ENCODE peak calls at places on chromosomes 6 and 20, in four cellular contexts. X, D, P and B are unnamed samples.

GRCh38 chr6:157253699-157254098 is 69.6 kb downstream of the TMEM242 start:
- DNase-seq in X (no peak), D (no peak), P (no peak), B (no peak)

GRCh38 chr20:44460795-44461141 is 14.9 kb upstream of the TTPAL start:
- DNase-seq in X (no peak), D (peak; percentile 34), P (no peak), B (no peak)

GRCh38 chr6:73394577-73395354 is at the start of gene DDX43:
- DNase-seq in X (no peak), D (peak; percentile 94), P (peak; percentile 79), B (no peak)

GRCh38 chr20:38298768-38299288 is 5.1 kb upstream of the BPI start:
- DNase-seq in X (peak; percentile 48), D (no peak), P (peak; percentile 75), B (no peak)

GRCh38 chr6:155224031-155224451 is 39.8 kb upstream of the CLDN20 start:
- DNase-seq in X (no peak), D (peak; percentile 91), P (no peak), B (peak; percentile 78)

GRCh38 chr20:5524886-5525285 is 208.1 kb upstream of the PROKR2 start:
- DNase-seq in X (no peak), D (no peak), P (no peak), B (no peak)

GRCh38 chr6:141969201-141969600 is 163.5 kb upstream of the GJE1 start:
- DNase-seq in X (no peak), D (no peak), P (no peak), B (no peak)

GRCh38 chr20:56322661-56323060 is 36.1 kb upstream of the FAM210B start:
- DNase-seq in X (no peak), D (no peak), P (no peak), B (no peak)

GRCh38 chr20:50558483-50558925 is 48.3 kb downstream of the PTPN1 start:
- DNase-seq in X (no peak), D (no peak), P (no peak), B (peak; percentile 76)

GRCh38 chr6:9540534-9541126 is 874.2 kb downstream of the TFAP2A start:
- DNase-seq in X (no peak), D (peak; percentile 58), P (no peak), B (no peak)

GRCh38 chr20:45311589-45312211 is 3.6 kb upstream of the MATN4 start:
- DNase-seq in X (peak; percentile 72), D (peak; percentile 68), P (peak; percentile 61), B (no peak)

GRCh38 chr6:105591053-105591452 is 188.2 kb upstream of the PREP start:
- DNase-seq in X (no peak), D (peak; percentile 86), P (no peak), B (no peak)

GRCh38 chr6:139762587-139763031 is 388.2 kb upstream of the CITED2 start:
- DNase-seq in X (no peak), D (peak; percentile 54), P (no peak), B (peak; percentile 90)

GRCh38 chr6:21219241-21219640 is 374.3 kb upstream of the SOX4 start:
- DNase-seq in X (no peak), D (no peak), P (no peak), B (no peak)

GRCh38 chr20:13930246-13930645 is 60.2 kb downstream of the SEL1L2 start:
- DNase-seq in X (no peak), D (peak; percentile 8), P (no peak), B (no peak)

GRCh38 chr20:51801220-51801991 is 915 bp downstream of the SALL4 start:
- DNase-seq in X (peak; percentile 23), D (no peak), P (no peak), B (no peak)

GRCh38 chr20:10922521-10922920 is 248.7 kb upstream of the JAG1 start:
- DNase-seq in X (no peak), D (no peak), P (no peak), B (no peak)

GRCh38 chr20:44963325-44964215 is 2.7 kb upstream of the STK4 start:
- DNase-seq in X (no peak), D (peak; percentile 45), P (no peak), B (no peak)

GRCh38 chr6:4803343-4803744 is 27.1 kb downstream of the CDYL start:
- DNase-seq in X (no peak), D (no peak), P (no peak), B (no peak)

GRCh38 chr20:6104493-6105188 is 18.2 kb downstream of the FERMT1 start:
- DNase-seq in X (no peak), D (no peak), P (no peak), B (no peak)

GRCh38 chr6:32842021-32842650 is 1.7 kb downstream of the PSMB8 start:
- DNase-seq in X (no peak), D (no peak), P (no peak), B (no peak)

GRCh38 chr6:52244400-52244799 is at the start of gene IL17F:
- DNase-seq in X (no peak), D (no peak), P (no peak), B (no peak)

GRCh38 chr20:4637081-4637797 is 84.5 kb upstream of the PRND start:
- DNase-seq in X (no peak), D (no peak), P (no peak), B (no peak)

GRCh38 chr6:97669191-97669651 is 386.2 kb upstream of the MMS22L start:
- DNase-seq in X (no peak), D (peak; percentile 90), P (peak; percentile 27), B (no peak)

GRCh38 chr20:58702161-58702510 is 9.5 kb downstream of the NPEPL1 start:
- DNase-seq in X (no peak), D (no peak), P (no peak), B (no peak)

GRCh38 chr6:36340671-36341454 is 4.2 kb upstream of the BNIP5 start:
- DNase-seq in X (peak; percentile 85), D (peak; percentile 78), P (peak; percentile 85), B (no peak)

GRCh38 chr6:138226011-138226410 is 7.7 kb upstream of the PBOV1 start:
- DNase-seq in X (no peak), D (no peak), P (no peak), B (no peak)

GRCh38 chr6:54366647-54367327 is 58.5 kb downstream of the TINAG start:
- DNase-seq in X (no peak), D (no peak), P (no peak), B (no peak)

GRCh38 chr6:71585472-71585871 is 296.9 kb downstream of the OGFRL1 start:
- DNase-seq in X (no peak), D (no peak), P (no peak), B (no peak)

GRCh38 chr6:146944077-146944476 is 260.1 kb upstream of the STXBP5 start:
- DNase-seq in X (no peak), D (no peak), P (no peak), B (no peak)

GRCh38 chr6:160960839-160961238 is 30.7 kb upstream of the MAP3K4 start:
- DNase-seq in X (no peak), D (no peak), P (no peak), B (no peak)

GRCh38 chr6:159819932-159820640 is 20.0 kb downstream of the PNLDC1 start:
- DNase-seq in X (no peak), D (no peak), P (no peak), B (no peak)

DNA sequence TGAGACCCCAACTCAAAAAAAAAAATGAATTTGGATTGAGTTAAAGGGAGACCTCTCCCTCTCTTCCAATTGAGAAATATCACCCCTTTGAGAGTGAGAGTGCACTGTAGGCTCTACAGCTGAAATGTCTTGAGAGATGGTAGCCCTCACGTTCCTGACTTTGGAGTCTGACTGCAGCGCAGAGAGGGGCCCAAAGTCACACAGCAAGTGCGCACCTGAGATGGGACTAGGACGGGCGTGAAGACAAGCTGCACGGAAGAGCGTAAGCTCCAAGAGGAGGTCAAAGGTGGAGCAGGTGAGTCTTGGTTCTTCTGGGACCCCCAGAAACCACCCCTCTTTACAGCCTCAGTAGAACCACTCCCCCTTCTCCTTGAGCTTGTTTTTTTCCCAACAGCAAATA is 643 bp downstream of the SLA2 start:
- DNase-seq in X (no peak), D (no peak), P (no peak), B (no peak)
- H3K4me3 ChIP-seq in X (peak overlapping the region; percentile 28), D (no peak overlapping the region), P (peak overlapping the region; percentile 11), B (no peak overlapping the region)

DNA sequence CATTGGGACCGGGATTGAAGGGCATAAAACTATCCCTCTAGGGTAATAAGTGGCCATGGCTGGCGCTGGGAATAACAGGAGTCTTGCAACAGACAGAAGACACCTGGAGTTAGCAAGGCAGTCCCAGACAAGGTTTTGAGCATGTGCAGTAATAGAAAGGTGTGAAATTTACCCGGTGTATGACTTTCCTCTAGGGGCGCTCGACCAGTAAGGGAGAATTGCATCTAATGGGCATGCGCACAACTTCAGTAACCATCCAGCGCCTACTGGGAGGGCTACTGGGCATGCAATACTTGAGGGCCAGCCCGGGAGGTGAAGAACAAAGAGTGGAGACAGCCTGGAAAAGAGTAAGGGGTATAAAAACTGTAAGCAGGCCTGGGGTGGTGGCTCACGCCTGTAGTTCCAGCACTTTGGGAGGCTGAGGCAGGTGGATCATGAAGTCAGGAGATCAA is 32.7 kb downstream of the SERPINB6 start:
- DNase-seq in X (peak; percentile 14), D (no peak), P (no peak), B (no peak)
- TF ChIP-seq CTCF in X (no peak), D (no peak), P (no peak), B (peak; percentile 44)

GRCh38 chr6:45195137-45195536 is 133.0 kb upstream of the RUNX2 start:
- DNase-seq in X (no peak), D (no peak), P (no peak), B (no peak)

GRCh38 chr6:45199554-45199953 is 128.6 kb upstream of the RUNX2 start:
- DNase-seq in X (no peak), D (no peak), P (no peak), B (no peak)

GRCh38 chr6:45196121-45196520 is 132.0 kb upstream of the RUNX2 start:
- DNase-seq in X (no peak), D (no peak), P (no peak), B (no peak)

GRCh38 chr6:45200510-45200909 is 127.6 kb upstream of the RUNX2 start:
- DNase-seq in X (no peak), D (no peak), P (no peak), B (no peak)
- H3K4me3 ChIP-seq in X (no peak overlapping the region), D (no peak overlapping the region), P (no peak overlapping the region), B (no peak overlapping the region)

GRCh38 chr6:118588626-118589025 is 40.5 kb downstream of the PLN start:
- DNase-seq in X (no peak), D (no peak), P (no peak), B (no peak)

GRCh38 chr6:118594877-118595276 is 46.8 kb downstream of the PLN start:
- DNase-seq in X (no peak), D (no peak), P (no peak), B (no peak)

GRCh38 chr6:118589186-118589585 is 41.1 kb downstream of the PLN start:
- DNase-seq in X (no peak), D (no peak), P (no peak), B (no peak)

GRCh38 chr6:118596774-118597332 is 48.8 kb downstream of the PLN start:
- DNase-seq in X (no peak), D (no peak), P (no peak), B (no peak)

DNA sequence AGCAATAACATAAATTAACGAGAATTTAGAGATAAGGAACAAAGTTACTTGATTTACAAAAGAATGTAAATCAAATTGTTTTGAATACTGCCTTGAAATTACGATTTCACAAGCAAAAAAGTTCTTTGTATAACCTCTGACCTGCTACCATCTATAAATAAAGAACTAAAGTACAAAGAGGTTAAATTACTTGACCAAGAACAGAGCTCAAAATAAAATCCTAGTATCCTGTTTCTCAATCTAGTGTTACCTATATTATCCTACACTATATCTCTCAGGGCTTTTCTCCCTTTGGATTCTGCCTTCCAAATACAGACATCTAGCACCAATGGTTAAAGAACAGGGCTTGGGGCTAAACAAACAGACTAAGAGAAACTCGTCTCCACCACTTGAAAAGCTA is 43.8 kb downstream of the PLN start:
- DNase-seq in X (no peak), D (no peak), P (no peak), B (no peak)
- TF ChIP-seq CTCF in X (no peak), D (no peak), P (no peak), B (no peak)

GRCh38 chr6:134930463-134930862 is 19.4 kb downstream of the ALDH8A1 start:
- DNase-seq in X (no peak), D (no peak), P (no peak), B (no peak)
- H3K4me3 ChIP-seq in X (no peak overlapping the region), D (no peak overlapping the region), P (no peak overlapping the region), B (no peak overlapping the region)